ENCODE peak calls at places on chromosome 6, in four cellular contexts. One of them, this sample, is unnamed.

GRCh38 chr6:150928882-150929281 is 63.4 kb downstream of the MTHFD1L start:
- DNase-seq in heart left ventricle: no peak
- DNase-seq in pancreas: no peak
- DNase-seq in Panc1: no peak
- DNase-seq in this sample: peak; percentile 5

GRCh38 chr6:114052141-114052540 is 81.2 kb upstream of the HDAC2 start:
- DNase-seq in heart left ventricle: no peak
- DNase-seq in pancreas: no peak
- DNase-seq in Panc1: no peak
- DNase-seq in this sample: no peak

GRCh38 chr6:83707829-83708545 is 914 bp downstream of the SNAP91 start:
- DNase-seq in heart left ventricle: no peak
- DNase-seq in pancreas: no peak
- DNase-seq in Panc1: no peak
- DNase-seq in this sample: peak; percentile 50

GRCh38 chr6:139982652-139983051 is 608.2 kb upstream of the CITED2 start:
- DNase-seq in heart left ventricle: no peak
- DNase-seq in pancreas: no peak
- DNase-seq in Panc1: no peak
- DNase-seq in this sample: no peak

GRCh38 chr6:85747093-85747492 is 104.4 kb upstream of the SYNCRIP start:
- DNase-seq in heart left ventricle: no peak
- DNase-seq in pancreas: no peak
- DNase-seq in Panc1: no peak
- DNase-seq in this sample: no peak

GRCh38 chr6:163212123-163212522 is 202.4 kb upstream of the QKI start:
- DNase-seq in heart left ventricle: no peak
- DNase-seq in pancreas: no peak
- DNase-seq in Panc1: no peak
- DNase-seq in this sample: no peak

GRCh38 chr6:110681543-110682459 is 133.5 kb downstream of the CDK19 start:
- DNase-seq in heart left ventricle: no peak
- DNase-seq in pancreas: no peak
- DNase-seq in Panc1: no peak
- DNase-seq in this sample: no peak

GRCh38 chr6:125789167-125789566 is 1.6 kb upstream of the NCOA7 start:
- DNase-seq in heart left ventricle: no peak
- DNase-seq in pancreas: no peak
- DNase-seq in Panc1: no peak
- DNase-seq in this sample: no peak

GRCh38 chr6:17986656-17987575 is 519 bp downstream of the KIF13A start:
- DNase-seq in heart left ventricle: peak; percentile 83
- DNase-seq in pancreas: peak; percentile 57
- DNase-seq in Panc1: no peak
- DNase-seq in this sample: peak; percentile 52

GRCh38 chr6:40743226-40743625 is 156.1 kb upstream of the LRFN2 start:
- DNase-seq in heart left ventricle: no peak
- DNase-seq in pancreas: no peak
- DNase-seq in Panc1: no peak
- DNase-seq in this sample: no peak

GRCh38 chr6:8825726-8826125 is 390.4 kb upstream of the SLC35B3 start:
- DNase-seq in heart left ventricle: no peak
- DNase-seq in pancreas: no peak
- DNase-seq in Panc1: no peak
- DNase-seq in this sample: no peak

GRCh38 chr6:168713839-168714238 is 272.9 kb downstream of the SMOC2 start:
- DNase-seq in heart left ventricle: no peak
- DNase-seq in pancreas: peak; percentile 59
- DNase-seq in Panc1: no peak
- DNase-seq in this sample: peak; percentile 22

GRCh38 chr6:186221-186965 is 105.9 kb upstream of the DUSP22 start:
- DNase-seq in heart left ventricle: no peak
- DNase-seq in pancreas: no peak
- DNase-seq in Panc1: no peak
- DNase-seq in this sample: peak; percentile 10

GRCh38 chr6:43143235-43144124 is 27.6 kb upstream of the SRF start:
- DNase-seq in heart left ventricle: peak; percentile 92
- DNase-seq in pancreas: peak; percentile 89
- DNase-seq in Panc1: no peak
- DNase-seq in this sample: peak; percentile 93

GRCh38 chr6:159074120-159074684 is 29.4 kb upstream of the TAGAP start:
- DNase-seq in heart left ventricle: no peak
- DNase-seq in pancreas: no peak
- DNase-seq in Panc1: no peak
- DNase-seq in this sample: peak; percentile 63

GRCh38 chr6:131657630-131658111 is 20.6 kb downstream of the ENPP3 start:
- DNase-seq in heart left ventricle: no peak
- DNase-seq in pancreas: no peak
- DNase-seq in Panc1: no peak
- DNase-seq in this sample: no peak

GRCh38 chr6:38459291-38459690 is 180.4 kb downstream of the BTBD9 start:
- DNase-seq in heart left ventricle: no peak
- DNase-seq in pancreas: no peak
- DNase-seq in Panc1: no peak
- DNase-seq in this sample: peak; percentile 22

GRCh38 chr6:140736227-140736626 is 1361.8 kb upstream of the CITED2 start:
- DNase-seq in heart left ventricle: no peak
- DNase-seq in pancreas: no peak
- DNase-seq in Panc1: no peak
- DNase-seq in this sample: peak; percentile 58

GRCh38 chr6:106017454-106017853 is 68.7 kb upstream of the PRDM1 start:
- DNase-seq in heart left ventricle: no peak
- DNase-seq in pancreas: no peak
- DNase-seq in Panc1: no peak
- DNase-seq in this sample: no peak

GRCh38 chr6:38157905-38158304 is 338.4 kb downstream of the ZFAND3 start:
- DNase-seq in heart left ventricle: no peak
- DNase-seq in pancreas: no peak
- DNase-seq in Panc1: no peak
- DNase-seq in this sample: no peak

GRCh38 chr6:149065658-149066556 is 251.6 kb upstream of the TAB2 start:
- DNase-seq in heart left ventricle: no peak
- DNase-seq in pancreas: no peak
- DNase-seq in Panc1: no peak
- DNase-seq in this sample: no peak

DNA sequence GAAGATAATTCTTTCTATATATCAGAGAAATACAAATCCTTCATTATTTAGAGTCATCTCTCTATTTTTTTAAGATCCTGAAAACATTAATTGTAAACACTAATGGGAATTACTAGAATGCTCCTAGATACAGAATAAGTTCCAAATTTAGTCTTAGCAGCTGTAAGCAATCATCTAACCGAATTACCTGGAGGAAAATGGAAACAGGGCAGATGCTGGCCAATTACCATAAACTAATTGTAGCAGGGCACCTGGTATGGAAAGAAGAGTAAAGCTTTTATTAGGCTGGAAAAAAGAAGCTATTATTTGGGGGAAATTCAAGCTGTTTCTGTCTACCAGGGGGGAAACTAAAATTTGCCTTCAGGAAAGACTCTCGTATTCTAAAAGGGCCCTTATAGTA is 257.5 kb downstream of the MMUT start:
- DNase-seq in heart left ventricle: no peak
- DNase-seq in pancreas: no peak
- DNase-seq in Panc1: no peak
- DNase-seq in this sample: no peak
- H3K4me3 ChIP-seq in heart left ventricle: no peak overlapping the region
- H3K4me3 ChIP-seq in pancreas: no peak overlapping the region
- H3K4me3 ChIP-seq in Panc1: no peak overlapping the region
- H3K4me3 ChIP-seq in this sample: no peak overlapping the region

GRCh38 chr6:22845467-22845866 is 276.1 kb downstream of the HDGFL1 start:
- DNase-seq in heart left ventricle: no peak
- DNase-seq in pancreas: no peak
- DNase-seq in Panc1: no peak
- DNase-seq in this sample: no peak

GRCh38 chr6:22848121-22848520 is 278.8 kb downstream of the HDGFL1 start:
- DNase-seq in heart left ventricle: no peak
- DNase-seq in pancreas: no peak
- DNase-seq in Panc1: no peak
- DNase-seq in this sample: no peak
- H3K9me3 ChIP-seq in heart left ventricle: no peaks in the 10 kb centered on the region
- H3K9me3 ChIP-seq in pancreas: no peaks in the 10 kb centered on the region
- H3K9me3 ChIP-seq in Panc1: no peaks in the 10 kb centered on the region
- H3K9me3 ChIP-seq in this sample: no peaks in the 10 kb centered on the region

DNA sequence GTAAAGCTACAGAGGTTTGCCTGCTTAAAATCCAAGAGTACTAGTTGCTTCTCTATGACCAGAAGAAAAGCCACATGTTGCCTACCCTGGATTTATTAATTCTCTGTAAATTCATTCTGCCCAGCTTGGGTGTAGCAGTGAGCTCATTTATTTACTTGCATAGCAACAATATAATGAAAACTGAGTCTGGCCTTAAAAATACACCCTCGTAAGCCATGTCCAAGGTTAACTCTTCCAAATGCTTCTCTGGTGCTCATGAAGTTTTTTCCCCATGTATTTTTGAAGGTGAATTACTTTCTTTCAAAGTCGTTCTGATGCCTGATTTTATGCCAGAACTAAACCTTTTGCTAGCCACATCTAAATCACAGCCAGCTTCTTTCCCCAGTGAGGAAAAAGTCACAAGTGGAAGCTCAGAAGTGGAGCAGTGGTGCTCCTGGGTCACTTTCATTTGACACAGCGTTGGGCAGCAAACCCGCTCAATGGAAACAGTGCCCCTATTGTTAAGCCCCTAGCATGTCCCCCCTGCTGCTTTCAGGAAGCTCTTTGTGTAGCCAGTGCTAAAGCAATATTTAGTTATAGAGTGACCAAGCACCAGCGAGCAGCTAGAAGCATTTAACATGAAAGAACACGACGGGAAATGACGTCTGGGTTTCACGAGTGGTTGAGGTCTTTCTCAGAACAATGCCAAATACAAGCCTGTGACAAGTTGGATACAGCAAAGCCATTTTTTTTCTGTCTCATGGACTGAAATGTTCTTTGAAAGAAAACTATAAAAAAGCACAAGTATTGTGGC is 29.8 kb downstream of the NEDD9 start:
- DNase-seq in heart left ventricle: no peak
- DNase-seq in pancreas: no peak
- DNase-seq in Panc1: no peak
- DNase-seq in this sample: peak; percentile 25
- TF ChIP-seq CTCF in heart left ventricle: no peak
- TF ChIP-seq CTCF in pancreas: no peak
- TF ChIP-seq CTCF in Panc1: no peak
- TF ChIP-seq CTCF in this sample: no peak

GRCh38 chr6:13461352-13461751 is 26.0 kb downstream of the GFOD1 start:
- DNase-seq in heart left ventricle: no peak
- DNase-seq in pancreas: no peak
- DNase-seq in Panc1: no peak
- DNase-seq in this sample: no peak

GRCh38 chr6:13461805-13462204 is 25.6 kb downstream of the GFOD1 start:
- DNase-seq in heart left ventricle: no peak
- DNase-seq in pancreas: no peak
- DNase-seq in Panc1: no peak
- DNase-seq in this sample: no peak

GRCh38 chr6:13463327-13463717 is 24.1 kb downstream of the GFOD1 start:
- DNase-seq in heart left ventricle: no peak
- DNase-seq in pancreas: no peak
- DNase-seq in Panc1: no peak
- DNase-seq in this sample: no peak

GRCh38 chr6:13463941-13464340 is 23.5 kb downstream of the GFOD1 start:
- DNase-seq in heart left ventricle: no peak
- DNase-seq in pancreas: no peak
- DNase-seq in Panc1: no peak
- DNase-seq in this sample: no peak

GRCh38 chr6:13462380-13463326 is 24.7 kb downstream of the GFOD1 start:
- DNase-seq in heart left ventricle: no peak
- DNase-seq in pancreas: no peak
- DNase-seq in Panc1: no peak
- DNase-seq in this sample: no peak
- H3K4me3 ChIP-seq in heart left ventricle: no peak overlapping the region
- H3K4me3 ChIP-seq in pancreas: no peak overlapping the region
- H3K4me3 ChIP-seq in Panc1: no peak overlapping the region
- H3K4me3 ChIP-seq in this sample: no peak overlapping the region

GRCh38 chr6:61203966-61204496 is 1082.0 kb downstream of the KHDRBS2 start:
- DNase-seq in heart left ventricle: no peak
- DNase-seq in pancreas: no peak
- DNase-seq in Panc1: no peak
- DNase-seq in this sample: no peak

GRCh38 chr6:61200444-61200843 is 1085.6 kb downstream of the KHDRBS2 start:
- DNase-seq in heart left ventricle: no peak
- DNase-seq in pancreas: no peak
- DNase-seq in Panc1: no peak
- DNase-seq in this sample: no peak
- H3K9me3 ChIP-seq in heart left ventricle: peaks cover 3% of the 10 kb centered on the region
- H3K9me3 ChIP-seq in pancreas: no peaks in the 10 kb centered on the region
- H3K9me3 ChIP-seq in Panc1: no peaks in the 10 kb centered on the region
- H3K9me3 ChIP-seq in this sample: no peaks in the 10 kb centered on the region

DNA sequence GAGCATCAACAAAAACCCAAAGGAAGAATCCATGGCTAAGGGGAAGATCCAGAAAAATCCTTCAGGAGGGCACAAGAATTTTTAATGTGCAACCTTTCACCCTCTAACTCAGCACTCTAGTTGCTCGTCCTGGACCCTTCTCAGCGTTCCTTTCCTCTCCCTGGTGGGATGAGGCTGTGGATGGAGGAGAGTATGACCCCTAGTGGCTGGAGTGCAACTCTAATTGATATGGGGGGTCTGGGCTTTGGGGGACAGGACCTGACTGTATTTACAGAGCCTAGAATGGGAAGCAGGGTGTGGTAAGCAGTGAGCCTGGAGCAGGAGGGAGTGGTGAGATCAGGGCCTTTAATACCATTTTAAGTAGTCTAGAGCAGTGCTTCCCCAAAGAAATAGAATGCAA is 83.9 kb upstream of the CEP85L start:
- DNase-seq in heart left ventricle: no peak
- DNase-seq in pancreas: no peak
- DNase-seq in Panc1: no peak
- DNase-seq in this sample: peak; percentile 29
- TF ChIP-seq CTCF in heart left ventricle: peak; percentile 20
- TF ChIP-seq CTCF in pancreas: no peak
- TF ChIP-seq CTCF in Panc1: peak; percentile 66
- TF ChIP-seq CTCF in this sample: peak; percentile 63

GRCh38 chr6:166005401-166005845 is 162.2 kb downstream of the TBXT start:
- DNase-seq in heart left ventricle: peak; percentile 80
- DNase-seq in pancreas: peak; percentile 67
- DNase-seq in Panc1: no peak
- DNase-seq in this sample: peak; percentile 79
- H3K4me3 ChIP-seq in heart left ventricle: peak overlapping the region; percentile 37
- H3K4me3 ChIP-seq in pancreas: peak overlapping the region; percentile 18
- H3K4me3 ChIP-seq in Panc1: no peak overlapping the region
- H3K4me3 ChIP-seq in this sample: peak overlapping the region; percentile 29

This sample was measured in cardiac muscle cell.